ENCODE peak calls at places on chromosomes 16 and 17, in six cellular contexts. H, X, I, L, V and J are unnamed samples.

GRCh38 chr16:66701061-66701460 is 4.5 kb upstream of the CMTM4 start:
- DNase-seq in X (no peak), I (no peak), L (no peak), V (no peak), H (no peak), J (no peak)

GRCh38 chr17:75174996-75175395 is 7.8 kb downstream of the SUMO2 start:
- DNase-seq in X (no peak), L (no peak), V (no peak), I (no peak), H (no peak), J (no peak)

GRCh38 chr17:64599187-64599676 is 62.9 kb downstream of the SMURF2 start:
- DNase-seq in L (no peak), H (no peak), I (no peak), V (no peak), X (no peak), J (peak; percentile 11)

GRCh38 chr17:9071016-9071415 is 49.7 kb downstream of the NTN1 start:
- DNase-seq in V (no peak), L (no peak), I (no peak), X (no peak), H (no peak), J (no peak)

GRCh38 chr16:86499889-86500707 is 10.2 kb upstream of the FOXF1 start:
- DNase-seq in V (no peak), L (no peak), I (no peak), H (no peak), X (no peak), J (peak; percentile 52)

GRCh38 chr16:30761427-30761927 is 385 bp downstream of the CFAP119 start:
- DNase-seq in H (no peak), L (peak; percentile 48), V (peak; percentile 72), I (peak; percentile 28), X (peak; percentile 61), J (peak; percentile 70)

GRCh38 chr16:15493416-15494181 is 59.2 kb downstream of the BMERB1 start:
- DNase-seq in L (no peak), I (no peak), X (peak; percentile 88), H (no peak), V (no peak), J (no peak)

GRCh38 chr16:76900285-76901263 is 290.4 kb upstream of the MON1B start:
- DNase-seq in V (no peak), I (no peak), L (no peak), H (no peak), X (no peak), J (no peak)

GRCh38 chr17:27362909-27363308 is 69.0 kb downstream of the WSB1 start:
- DNase-seq in H (no peak), L (no peak), V (no peak), X (no peak), I (no peak), J (no peak)

GRCh38 chr17:43142153-43142552 is 17.0 kb upstream of the BRCA1 start:
- DNase-seq in H (no peak), I (no peak), X (no peak), L (no peak), V (no peak), J (no peak)

GRCh38 chr17:13952252-13952721 is 117.0 kb upstream of the COX10 start:
- DNase-seq in X (no peak), V (no peak), H (no peak), L (no peak), I (peak; percentile 14), J (no peak)

GRCh38 chr16:85662036-85662812 is 26.5 kb downstream of the GINS2 start:
- DNase-seq in V (no peak), L (no peak), I (no peak), X (no peak), H (no peak), J (peak; percentile 92)

GRCh38 chr17:38797828-38798227 is 1.5 kb downstream of the PIP4K2B start:
- DNase-seq in X (peak; percentile 37), V (no peak), L (no peak), I (no peak), H (no peak), J (no peak)

GRCh38 chr16:600781-601180 is 10.9 kb downstream of the RAB40C start:
- DNase-seq in X (no peak), H (no peak), V (peak; percentile 70), I (no peak), L (no peak), J (peak; percentile 50)

GRCh38 chr17:72452286-72453173 is 331.7 kb downstream of the SOX9 start:
- DNase-seq in H (no peak), I (no peak), X (no peak), L (no peak), V (no peak), J (no peak)

GRCh38 chr17:39639566-39640458 is 2.9 kb downstream of the STARD3 start:
- DNase-seq in X (no peak), V (no peak), H (no peak), I (no peak), L (no peak), J (no peak)

GRCh38 chr16:53829186-53829747 is 125.3 kb downstream of the FTO start:
- DNase-seq in I (peak; percentile 39), X (peak; percentile 65), V (no peak), H (no peak), L (no peak), J (no peak)

GRCh38 chr17:4160294-4160859 is 17.4 kb downstream of the CYB5D2 start:
- DNase-seq in I (no peak), H (no peak), X (no peak), V (no peak), L (no peak), J (no peak)

GRCh38 chr17:17376362-17376761 is 73.2 kb downstream of the NT5M start:
- DNase-seq in H (no peak), V (no peak), I (peak; percentile 63), X (peak; percentile 80), L (no peak), J (no peak)

GRCh38 chr17:68567035-68567434 is 34.1 kb downstream of the FAM20A start:
- DNase-seq in X (no peak), V (no peak), H (no peak), I (no peak), L (no peak), J (no peak)

GRCh38 chr16:52440248-52440647 is 106.7 kb downstream of the TOX3 start:
- DNase-seq in L (no peak), X (no peak), V (no peak), H (no peak), I (no peak), J (no peak)

GRCh38 chr17:10106067-10106466 is 92.3 kb downstream of the GAS7 start:
- DNase-seq in L (no peak), I (no peak), X (no peak), H (no peak), V (no peak), J (no peak)

GRCh38 chr16:3720418-3720817 is 3.1 kb upstream of the TRAP1 start:
- DNase-seq in X (no peak), L (no peak), V (no peak), H (no peak), I (no peak), J (no peak)

GRCh38 chr17:4499431-4500187 is 928 bp downstream of the SPNS2 start:
- DNase-seq in H (no peak), L (no peak), I (no peak), X (no peak), V (peak; percentile 75), J (peak; percentile 72)

GRCh38 chr17:82016061-82016874 is 6.4 kb downstream of the CENPX start:
- DNase-seq in I (no peak), V (no peak), L (no peak), X (no peak), H (no peak), J (no peak)

GRCh38 chr17:29682987-29683386 is 60.3 kb upstream of the CORO6 start:
- DNase-seq in H (no peak), X (no peak), L (no peak), V (peak; percentile 17), I (no peak), J (peak; percentile 72)

GRCh38 chr16:81599034-81599744 is 154.6 kb downstream of the CMIP start:
- DNase-seq in X (no peak), V (no peak), L (no peak), I (peak; percentile 84), H (no peak), J (no peak)
- H3K9ac ChIP-seq in X (no peak overlapping the region), V (no peak overlapping the region), L (no peak overlapping the region), I (peak overlapping the region; percentile 20), H (peak overlapping the region; percentile 11), J (no peak overlapping the region)

GRCh38 chr17:79417589-79417988 is 193.3 kb downstream of the RBFOX3 start:
- DNase-seq in V (no peak), L (no peak), I (no peak), X (no peak), H (no peak), J (no peak)
- TF ChIP-seq EZH2phosphoT487 in V (no peak), L (no peak), I (no peak), X (no peak), H (no peak), J (no peak)

DNA sequence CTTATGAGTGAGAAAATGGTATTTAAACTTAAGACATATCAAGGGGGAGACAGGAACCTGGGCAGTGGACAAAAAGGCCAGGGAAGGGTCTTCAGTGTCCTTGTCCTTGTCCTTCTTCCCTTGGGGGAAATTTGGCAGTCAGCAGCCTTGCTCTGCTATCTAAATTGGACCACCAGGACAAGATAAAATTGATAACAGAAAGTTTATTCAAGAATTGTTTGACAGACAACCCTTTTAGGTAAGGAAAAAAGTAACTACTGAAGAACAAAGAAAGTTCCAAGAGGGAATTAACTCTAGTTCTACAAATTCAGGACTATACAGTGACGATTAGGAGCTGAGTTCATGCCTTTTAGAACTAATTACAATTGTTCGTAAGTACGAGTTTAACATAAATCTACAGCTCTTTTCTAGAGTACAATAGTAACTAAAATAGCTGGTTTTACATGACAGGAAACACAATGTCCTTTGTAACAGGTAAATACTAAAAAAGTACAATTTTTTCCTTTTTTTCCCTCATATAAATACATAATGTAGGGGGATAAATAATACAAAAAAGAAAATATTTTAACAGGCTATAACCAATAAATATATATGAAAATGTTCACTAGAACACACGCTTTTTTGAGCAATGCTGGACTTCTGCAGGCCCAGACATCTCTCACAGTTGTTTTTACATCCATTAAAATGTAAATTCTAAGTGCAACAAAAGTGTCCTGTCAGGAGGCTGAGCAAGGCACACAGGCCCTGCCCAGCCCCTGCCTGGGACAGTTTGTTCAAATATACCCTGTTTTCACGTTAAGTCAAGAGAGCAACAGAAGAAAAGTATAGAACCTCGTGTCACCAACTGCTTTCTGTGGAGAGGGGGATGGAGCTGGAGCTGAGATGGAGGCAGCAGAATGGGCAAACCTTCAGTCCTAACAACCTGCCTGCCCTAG is 4.0 kb upstream of the HOXB2 start:
- DNase-seq in H (no peak), I (no peak), V (no peak), L (no peak), X (no peak), J (no peak)
- H3K9ac ChIP-seq in H (no peak overlapping the region), I (no peak overlapping the region), V (no peak overlapping the region), L (no peak overlapping the region), X (peak overlapping the region; percentile 99), J (no peak overlapping the region)

GRCh38 chr16:69141014-69141413 is 8.6 kb downstream of the UTP4 start:
- DNase-seq in L (no peak), V (peak; percentile 37), X (no peak), H (no peak), I (no peak), J (no peak)

GRCh38 chr16:69145658-69146057 is 13.2 kb downstream of the UTP4 start:
- DNase-seq in L (no peak), X (peak; percentile 30), H (no peak), V (no peak), I (no peak), J (no peak)

GRCh38 chr16:69138608-69139007 is 6.2 kb downstream of the UTP4 start:
- DNase-seq in H (no peak), I (no peak), L (no peak), X (no peak), V (no peak), J (no peak)

GRCh38 chr16:69141936-69142335 is 9.5 kb downstream of the UTP4 start:
- DNase-seq in H (no peak), L (no peak), I (no peak), X (no peak), V (no peak), J (no peak)

GRCh38 chr16:69143116-69143515 is 10.7 kb downstream of the UTP4 start:
- DNase-seq in L (no peak), I (no peak), H (no peak), X (peak; percentile 12), V (peak; percentile 31), J (peak; percentile 7)
- TF ChIP-seq EZH2phosphoT487 in L (no peak), I (no peak), H (no peak), X (no peak), V (no peak), J (no peak)